ENCODE peak calls at places on chromosomes 7 and 10, in five cellular contexts. X is choroid plexus epithelial cell, S is neural progenitor cell, N is fibroblast of pulmonary artery, G is epithelial cell of esophagus. B is an unnamed sample.
A peak's percentile ranks its signal among the peaks of the same experiment; 100 is the strongest.

GRCh38 chr10:8137726-8138125 is 83.2 kb downstream of the GATA3 start:
- DNase-seq in S (no peak), X (no peak), G (no peak), N (no peak), B (peak; percentile 46)

GRCh38 chr7:123594813-123595241 is 6.8 kb upstream of the ASB15 start:
- DNase-seq in X (peak; percentile 47), G (peak; percentile 48), S (peak; percentile 90), N (no peak), B (no peak)

GRCh38 chr7:29285451-29285807 is 90.9 kb downstream of the CHN2 start:
- DNase-seq in G (peak; percentile 96), S (no peak), N (peak; percentile 89), X (peak; percentile 96), B (peak; percentile 88)

GRCh38 chr7:49089717-49090116 is 165.4 kb downstream of the CDC14C start:
- DNase-seq in S (peak; percentile 17), N (no peak), G (no peak), X (no peak), B (no peak)

GRCh38 chr10:78513330-78513729 is 479.7 kb downstream of the RPS24 start:
- DNase-seq in G (no peak), S (no peak), X (peak; percentile 28), N (no peak), B (no peak)

GRCh38 chr10:96358851-96359540 is at the start of gene OPALIN:
- DNase-seq in X (no peak), G (no peak), S (no peak), N (no peak), B (no peak)

GRCh38 chr10:70508912-70509366 is 30.4 kb downstream of the PALD1 start:
- DNase-seq in S (peak; percentile 63), N (peak; percentile 39), G (no peak), X (no peak), B (no peak)

GRCh38 chr7:24843821-24844449 is 86.7 kb upstream of the GSDME start:
- DNase-seq in X (no peak), S (peak; percentile 38), G (no peak), N (no peak), B (no peak)

GRCh38 chr10:128220011-128220410 is 93.8 kb upstream of the MKI67 start:
- DNase-seq in S (no peak), X (no peak), G (peak; percentile 21), N (no peak), B (no peak)

GRCh38 chr7:79455173-79455790 is 1.8 kb upstream of the MAGI2 start:
- DNase-seq in N (no peak), X (no peak), G (no peak), S (no peak), B (no peak)

GRCh38 chr10:117439243-117439912 is 64.1 kb upstream of the PDZD8 start:
- DNase-seq in N (peak; percentile 85), S (no peak), G (peak; percentile 98), X (peak; percentile 57), B (no peak)

GRCh38 chr10:23439452-23439919 is 611 bp downstream of the OTUD1 start:
- DNase-seq in X (peak; percentile 27), G (peak; percentile 30), S (peak; percentile 63), N (peak; percentile 11), B (peak; percentile 30)

GRCh38 chr7:272631-273030 is 17.3 kb upstream of the FOXL3 start:
- DNase-seq in X (no peak), G (no peak), S (no peak), N (no peak), B (no peak)

GRCh38 chr10:127888526-127889312 is 4.0 kb downstream of the CLRN3 start:
- DNase-seq in S (no peak), X (no peak), G (no peak), N (no peak), B (no peak)

GRCh38 chr7:25663877-25664276 is 435.6 kb upstream of the NPVF start:
- DNase-seq in G (no peak), S (no peak), X (peak; percentile 48), N (no peak), B (no peak)

GRCh38 chr10:15824498-15824897 is 35.8 kb downstream of the MINDY3 start:
- DNase-seq in N (peak; percentile 60), G (peak; percentile 25), S (no peak), X (peak; percentile 53), B (peak; percentile 2)

GRCh38 chr7:121395494-121395960 is 581 bp downstream of the FAM3C start:
- DNase-seq in X (peak; percentile 56), S (peak; percentile 70), G (peak; percentile 41), N (peak; percentile 8), B (peak; percentile 68)

GRCh38 chr7:73503229-73503628 is 18.9 kb downstream of the BAZ1B start:
- DNase-seq in X (no peak), S (no peak), N (no peak), G (no peak), B (no peak)

GRCh38 chr10:70584941-70585544 is 17.5 kb downstream of the PRF1 start:
- DNase-seq in N (no peak), S (peak; percentile 80), G (no peak), X (peak; percentile 66), B (peak; percentile 91)

GRCh38 chr10:98168766-98169165 is 34.3 kb downstream of the R3HCC1L start:
- DNase-seq in S (no peak), X (no peak), G (no peak), N (no peak), B (no peak)

GRCh38 chr7:139876622-139877283 is 47.7 kb downstream of the TBXAS1 start:
- DNase-seq in S (no peak), N (no peak), X (no peak), G (no peak), B (no peak)

GRCh38 chr7:50580053-50580452 is 14.8 kb upstream of the DDC start:
- DNase-seq in X (no peak), N (no peak), S (no peak), G (no peak), B (no peak)

GRCh38 chr10:113007821-113008220 is 57.8 kb downstream of the TCF7L2 start:
- DNase-seq in N (peak; percentile 30), S (no peak), G (no peak), X (peak; percentile 54), B (peak; percentile 30)

GRCh38 chr7:88546808-88547207 is 212.7 kb upstream of the ZNF804B start:
- DNase-seq in N (peak; percentile 33), G (peak; percentile 58), S (peak; percentile 54), X (peak; percentile 25), B (peak; percentile 56)

GRCh38 chr10:47456096-47456485 is 27.8 kb downstream of the ANXA8 start:
- DNase-seq in X (no peak), S (no peak), N (no peak), G (no peak), B (no peak)

GRCh38 chr7:116805100-116805544 is 57.3 kb upstream of the CAPZA2 start:
- DNase-seq in S (no peak), G (no peak), X (peak; percentile 59), N (peak; percentile 34), B (peak; percentile 15)

GRCh38 chr10:18635995-18636394 is 15.4 kb downstream of the NSUN6 start:
- DNase-seq in X (no peak), S (no peak), G (no peak), N (no peak), B (no peak)

GRCh38 chr10:98063740-98064027 is 33.3 kb upstream of the CRTAC1 start:
- DNase-seq in N (no peak), X (no peak), G (no peak), S (no peak), B (no peak)

GRCh38 chr10:11988924-11989323 is 53.7 kb downstream of the UPF2 start:
- DNase-seq in N (no peak), G (no peak), S (no peak), X (no peak), B (no peak)

GRCh38 chr10:4947635-4948596 is 15.3 kb upstream of the AKR1C1 start:
- DNase-seq in N (peak; percentile 94), S (no peak), G (peak; percentile 96), X (peak; percentile 97), B (no peak)

GRCh38 chr10:123643315-123643714 is 22.8 kb upstream of the GPR26 start:
- DNase-seq in G (no peak), S (no peak), X (no peak), N (no peak), B (no peak)

GRCh38 chr10:124056337-124056980 is 36.9 kb downstream of the CHST15 start:
- DNase-seq in N (no peak), X (no peak), G (no peak), S (no peak), B (no peak)

GRCh38 chr10:125060038-125060437 is 100.3 kb downstream of the CTBP2 start:
- DNase-seq in S (no peak), X (peak; percentile 60), N (peak; percentile 42), G (no peak), B (no peak)

GRCh38 chr10:5639066-5639465 is 27.3 kb downstream of the ASB13 start:
- DNase-seq in S (no peak), G (no peak), N (no peak), X (no peak), B (no peak)

DNA sequence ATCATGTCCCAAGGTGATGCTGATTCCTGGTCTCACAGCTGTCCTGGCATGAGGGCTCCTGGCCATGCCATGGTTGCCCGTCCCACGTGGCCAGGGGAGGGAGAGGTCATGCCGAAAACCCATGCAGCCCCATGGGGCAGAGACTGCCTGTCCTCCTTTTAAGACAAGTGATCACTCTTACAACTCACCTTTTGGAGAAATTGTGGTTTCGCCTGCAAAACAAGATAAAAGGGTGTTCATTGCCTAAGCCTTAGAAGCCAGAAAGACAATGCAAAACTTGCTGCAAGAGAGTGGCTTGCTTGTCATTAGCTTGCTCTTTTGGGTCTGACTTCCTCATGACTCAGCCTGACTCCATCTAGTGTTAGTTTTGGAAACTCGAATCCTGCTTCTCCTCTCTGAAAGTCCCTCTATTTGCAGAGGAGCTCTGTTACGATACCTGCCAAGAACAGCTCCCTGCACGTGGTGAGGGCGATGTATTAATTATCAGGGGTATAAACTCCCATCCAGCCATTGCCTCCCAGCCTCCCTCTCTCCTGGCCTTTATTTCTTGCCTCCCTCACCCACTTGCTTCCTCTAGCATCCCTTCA is 26.7 kb downstream of the TMEM273 start:
- DNase-seq in X (peak; percentile 79), N (peak; percentile 46), G (peak; percentile 33), S (peak; percentile 49), B (peak; percentile 75)
- TF ChIP-seq CTCF in X (peak; percentile 69), N (peak; percentile 38), G (peak; percentile 34), S (peak; percentile 41), B (peak; percentile 43)

GRCh38 chr10:132371641-132372081 is 25.3 kb upstream of the PWWP2B start:
- DNase-seq in N (no peak), G (no peak), X (peak; percentile 14), S (no peak), B (peak; percentile 56)
- TF ChIP-seq CTCF in N (peak; percentile 34), G (peak; percentile 10), X (peak; percentile 60), S (peak; percentile 37), B (peak; percentile 70)

GRCh38 chr10:73414230-73414981 is 548 bp upstream of the ANXA7 start:
- DNase-seq in S (no peak), G (peak; percentile 84), X (peak; percentile 3), N (no peak), B (no peak)

GRCh38 chr10:73410897-73411296 is 3.0 kb downstream of the ANXA7 start:
- DNase-seq in X (no peak), G (no peak), N (no peak), S (no peak), B (no peak)

GRCh38 chr10:73413108-73413527 is 740 bp downstream of the ANXA7 start:
- DNase-seq in N (no peak), S (peak; percentile 59), X (no peak), G (peak; percentile 41), B (peak; percentile 69)

GRCh38 chr10:73416571-73416970 is 2.7 kb upstream of the ANXA7 start:
- DNase-seq in N (no peak), S (no peak), G (no peak), X (no peak), B (no peak)

GRCh38 chr10:73413528-73414229 is at the start of gene ANXA7:
- DNase-seq in N (peak; percentile 81), S (peak; percentile 96), X (peak; percentile 86), G (peak; percentile 91), B (peak; percentile 93)
- TF ChIP-seq CTCF in N (peak; percentile 11), S (peak; percentile 24), X (peak; percentile 28), G (no peak), B (no peak)

GRCh38 chr7:78095549-78095948 is 297.0 kb downstream of the PHTF2 start:
- DNase-seq in G (peak; percentile 25), X (peak; percentile 48), N (peak; percentile 71), S (no peak), B (no peak)
- TF ChIP-seq CTCF in G (no peak), X (peak; percentile 1), N (peak; percentile 30), S (no peak), B (no peak)

B was measured in NB4.